ENCODE peak calls at places on chromosomes 13 and 19, in four cellular contexts. One of them, this sample, is unnamed. For H3K36me3, the result is how much of the 10 kb centered on the place peaks cover.

GRCh38 chr19:3466630-3467029 is 13.7 kb downstream of the SMIM24 start:
- DNase-seq in right lobe of liver: no peak
- DNase-seq in uterus: no peak
- DNase-seq in brain microvascular endothelial cell: no peak
- DNase-seq in this sample: no peak

GRCh38 chr13:44759222-44759721 is 183.1 kb upstream of the TSC22D1 start:
- DNase-seq in uterus: no peak
- DNase-seq in brain microvascular endothelial cell: no peak
- DNase-seq in right lobe of liver: no peak
- DNase-seq in this sample: no peak

GRCh38 chr13:99351772-99352171 is 44.6 kb upstream of the GPR183 start:
- DNase-seq in uterus: no peak
- DNase-seq in brain microvascular endothelial cell: no peak
- DNase-seq in right lobe of liver: no peak
- DNase-seq in this sample: no peak

GRCh38 chr19:13502231-13502630 is 4.0 kb downstream of the CACNA1A start:
- DNase-seq in uterus: no peak
- DNase-seq in brain microvascular endothelial cell: no peak
- DNase-seq in right lobe of liver: no peak
- DNase-seq in this sample: no peak

GRCh38 chr13:74979703-74980102 is 502.3 kb downstream of the TBC1D4 start:
- DNase-seq in brain microvascular endothelial cell: no peak
- DNase-seq in right lobe of liver: no peak
- DNase-seq in uterus: no peak
- DNase-seq in this sample: no peak

GRCh38 chr19:46076951-46077814 is 36.4 kb upstream of the IGFL4 start:
- DNase-seq in brain microvascular endothelial cell: peak
- DNase-seq in right lobe of liver: no peak
- DNase-seq in uterus: peak
- DNase-seq in this sample: no peak

GRCh38 chr19:3782903-3783302 is 3.3 kb downstream of the MATK start:
- DNase-seq in brain microvascular endothelial cell: no peak
- DNase-seq in uterus: no peak
- DNase-seq in right lobe of liver: no peak
- DNase-seq in this sample: no peak

GRCh38 chr19:34364830-34365462 is at the start of gene GPI:
- DNase-seq in uterus: peak
- DNase-seq in right lobe of liver: peak
- DNase-seq in brain microvascular endothelial cell: no peak
- DNase-seq in this sample: no peak

GRCh38 chr13:50991624-50992610 is 82.3 kb downstream of the RNASEH2B start:
- DNase-seq in right lobe of liver: no peak
- DNase-seq in brain microvascular endothelial cell: no peak
- DNase-seq in uterus: no peak
- DNase-seq in this sample: no peak

GRCh38 chr13:76223999-76224398 is 587.9 kb downstream of the LMO7 start:
- DNase-seq in brain microvascular endothelial cell: peak
- DNase-seq in uterus: no peak
- DNase-seq in right lobe of liver: no peak
- DNase-seq in this sample: no peak

GRCh38 chr19:12800873-12801465 is 631 bp downstream of the PRDX2 start:
- DNase-seq in brain microvascular endothelial cell: no peak
- DNase-seq in right lobe of liver: peak
- DNase-seq in uterus: no peak
- DNase-seq in this sample: no peak

GRCh38 chr13:113448885-113449692 is 4.2 kb downstream of the ADPRHL1 start:
- DNase-seq in brain microvascular endothelial cell: no peak
- DNase-seq in right lobe of liver: no peak
- DNase-seq in uterus: peak
- DNase-seq in this sample: no peak

GRCh38 chr13:49629947-49630346 is 1.6 kb downstream of the ARL11 start:
- DNase-seq in brain microvascular endothelial cell: no peak
- DNase-seq in right lobe of liver: no peak
- DNase-seq in uterus: no peak
- DNase-seq in this sample: no peak

GRCh38 chr19:24073807-24074206 is 13.2 kb upstream of the ZNF254 start:
- DNase-seq in uterus: no peak
- DNase-seq in right lobe of liver: no peak
- DNase-seq in brain microvascular endothelial cell: no peak
- DNase-seq in this sample: no peak

GRCh38 chr13:113458218-113459065 is 5.2 kb upstream of the ADPRHL1 start:
- DNase-seq in brain microvascular endothelial cell: peak
- DNase-seq in right lobe of liver: no peak
- DNase-seq in uterus: no peak
- DNase-seq in this sample: no peak

GRCh38 chr13:66139250-66139649 is 1090.9 kb downstream of the PCDH9 start:
- DNase-seq in brain microvascular endothelial cell: no peak
- DNase-seq in right lobe of liver: no peak
- DNase-seq in uterus: no peak
- DNase-seq in this sample: no peak

GRCh38 chr19:57314146-57314545 is 6.1 kb upstream of the ZNF543 start:
- DNase-seq in uterus: no peak
- DNase-seq in right lobe of liver: no peak
- DNase-seq in brain microvascular endothelial cell: no peak
- DNase-seq in this sample: no peak

GRCh38 chr13:77425705-77426104 is 98.8 kb upstream of the MYCBP2 start:
- DNase-seq in right lobe of liver: no peak
- DNase-seq in uterus: no peak
- DNase-seq in brain microvascular endothelial cell: no peak
- DNase-seq in this sample: no peak

GRCh38 chr13:34334984-34335661 is 517.2 kb downstream of the RFC3 start:
- DNase-seq in uterus: no peak
- DNase-seq in right lobe of liver: no peak
- DNase-seq in brain microvascular endothelial cell: no peak
- DNase-seq in this sample: no peak

GRCh38 chr19:6536138-6536671 is 5.4 kb downstream of the TNFSF9 start:
- DNase-seq in right lobe of liver: no peak
- DNase-seq in brain microvascular endothelial cell: peak
- DNase-seq in uterus: peak
- DNase-seq in this sample: no peak

GRCh38 chr13:102122147-102122546 is 279.7 kb downstream of the FGF14 start:
- DNase-seq in uterus: no peak
- DNase-seq in brain microvascular endothelial cell: no peak
- DNase-seq in right lobe of liver: no peak
- DNase-seq in this sample: no peak

GRCh38 chr13:27599845-27600553 is 20.3 kb downstream of the LNX2 start:
- DNase-seq in right lobe of liver: no peak
- DNase-seq in brain microvascular endothelial cell: peak
- DNase-seq in uterus: no peak
- DNase-seq in this sample: peak

GRCh38 chr13:110018009-110018408 is 231.6 kb upstream of the IRS2 start:
- DNase-seq in uterus: no peak
- DNase-seq in right lobe of liver: no peak
- DNase-seq in brain microvascular endothelial cell: no peak
- DNase-seq in this sample: no peak

GRCh38 chr13:32309812-32310706 is 5.1 kb downstream of the ZAR1L start:
- DNase-seq in uterus: peak
- DNase-seq in brain microvascular endothelial cell: peak
- DNase-seq in right lobe of liver: no peak
- DNase-seq in this sample: no peak

GRCh38 chr19:30068528-30069395 is 126.7 kb downstream of the URI1 start:
- DNase-seq in brain microvascular endothelial cell: no peak
- DNase-seq in uterus: no peak
- DNase-seq in right lobe of liver: no peak
- DNase-seq in this sample: no peak

GRCh38 chr19:14686411-14686810 is 3.4 kb upstream of the ZNF333 start:
- DNase-seq in right lobe of liver: no peak
- DNase-seq in brain microvascular endothelial cell: no peak
- DNase-seq in uterus: no peak
- DNase-seq in this sample: no peak

GRCh38 chr13:20174656-20175405 is 14.0 kb upstream of the GJA3 start:
- DNase-seq in brain microvascular endothelial cell: peak
- DNase-seq in uterus: peak
- DNase-seq in right lobe of liver: no peak
- DNase-seq in this sample: peak

GRCh38 chr13:47484564-47484963 is 516.5 kb downstream of the SUCLA2 start:
- DNase-seq in right lobe of liver: no peak
- DNase-seq in brain microvascular endothelial cell: peak
- DNase-seq in uterus: no peak
- DNase-seq in this sample: no peak

GRCh38 chr13:24460256-24460655 is 52.3 kb downstream of the PARP4 start:
- DNase-seq in right lobe of liver: no peak
- DNase-seq in uterus: no peak
- DNase-seq in brain microvascular endothelial cell: no peak
- DNase-seq in this sample: no peak

GRCh38 chr13:24459234-24459633 is 53.3 kb downstream of the PARP4 start:
- DNase-seq in brain microvascular endothelial cell: peak
- DNase-seq in right lobe of liver: no peak
- DNase-seq in uterus: no peak
- DNase-seq in this sample: no peak

GRCh38 chr13:24458736-24459135 is 53.8 kb downstream of the PARP4 start:
- DNase-seq in right lobe of liver: no peak
- DNase-seq in brain microvascular endothelial cell: peak
- DNase-seq in uterus: no peak
- DNase-seq in this sample: no peak

GRCh38 chr13:24454100-24454499 is 58.5 kb downstream of the PARP4 start:
- DNase-seq in brain microvascular endothelial cell: no peak
- DNase-seq in right lobe of liver: no peak
- DNase-seq in uterus: no peak
- DNase-seq in this sample: no peak

DNA sequence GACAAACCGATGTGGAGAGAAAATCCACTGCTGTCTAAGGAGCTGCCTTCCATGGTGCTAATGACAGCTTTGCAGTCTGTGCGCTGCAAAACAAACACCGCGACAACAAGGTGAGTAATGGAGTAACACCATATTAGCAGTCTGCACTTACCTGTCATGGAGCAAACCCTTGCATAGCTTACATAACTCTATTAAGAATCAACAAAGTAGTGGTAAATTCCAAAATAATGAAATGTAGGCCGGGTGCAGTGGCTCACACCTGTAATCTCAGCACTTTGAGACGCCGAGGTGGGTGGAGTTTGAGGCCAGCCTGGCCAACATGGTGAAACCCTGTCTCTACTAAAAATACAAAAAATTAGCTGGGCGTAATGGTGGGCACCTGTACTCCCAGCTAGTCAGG is 56.2 kb downstream of the PARP4 start:
- DNase-seq in right lobe of liver: no peak
- DNase-seq in uterus: no peak
- DNase-seq in brain microvascular endothelial cell: no peak
- DNase-seq in this sample: no peak
- H3K36me3 ChIP-seq in right lobe of liver: half or more
- H3K36me3 ChIP-seq in uterus: under half
- H3K36me3 ChIP-seq in brain microvascular endothelial cell: under half
- H3K36me3 ChIP-seq in this sample: under half

DNA sequence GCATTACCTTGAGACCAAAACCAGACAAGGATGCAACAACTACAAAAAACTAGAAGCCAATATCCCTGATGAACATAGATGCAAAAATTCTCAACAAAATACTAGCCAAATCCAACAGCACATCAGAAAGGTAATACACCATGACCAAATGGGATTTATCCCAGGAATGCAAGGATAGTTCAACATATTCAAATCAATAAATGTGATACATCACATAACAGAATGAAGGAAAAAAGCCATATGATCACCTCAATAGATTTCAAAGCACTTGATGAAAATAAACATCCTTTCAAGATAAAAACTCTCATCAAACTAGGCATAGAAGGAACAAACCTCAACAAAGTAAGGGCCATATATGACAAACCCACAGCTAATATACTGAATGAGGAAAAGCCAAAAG is 10.2 kb upstream of the ZNF546 start:
- DNase-seq in right lobe of liver: no peak
- DNase-seq in brain microvascular endothelial cell: no peak
- DNase-seq in uterus: no peak
- DNase-seq in this sample: no peak
- TF ChIP-seq CTCF in right lobe of liver: no peak
- TF ChIP-seq CTCF in brain microvascular endothelial cell: no peak
- TF ChIP-seq CTCF in uterus: no peak
- TF ChIP-seq CTCF in this sample: no peak

GRCh38 chr19:16886305-16886880 is 2.4 kb upstream of the F2RL3 start:
- DNase-seq in uterus: peak
- DNase-seq in brain microvascular endothelial cell: peak
- DNase-seq in right lobe of liver: peak
- DNase-seq in this sample: no peak
- H3K4me3 ChIP-seq in uterus: no peak
- H3K4me3 ChIP-seq in brain microvascular endothelial cell: no peak
- H3K4me3 ChIP-seq in right lobe of liver: no peak
- H3K4me3 ChIP-seq in this sample: no peak

GRCh38 chr19:2245273-2245672 is 3.9 kb upstream of the AMH start:
- DNase-seq in uterus: no peak
- DNase-seq in brain microvascular endothelial cell: no peak
- DNase-seq in right lobe of liver: no peak
- DNase-seq in this sample: no peak
- H3K36me3 ChIP-seq in uterus: under half
- H3K36me3 ChIP-seq in brain microvascular endothelial cell: half or more
- H3K36me3 ChIP-seq in right lobe of liver: under half
- H3K36me3 ChIP-seq in this sample: under half

GRCh38 chr19:52659013-52659412 is 20.9 kb upstream of the ZNF83 start:
- DNase-seq in uterus: no peak
- DNase-seq in brain microvascular endothelial cell: no peak
- DNase-seq in right lobe of liver: no peak
- DNase-seq in this sample: no peak

GRCh38 chr19:52653161-52653560 is 15.0 kb upstream of the ZNF83 start:
- DNase-seq in brain microvascular endothelial cell: no peak
- DNase-seq in uterus: no peak
- DNase-seq in right lobe of liver: no peak
- DNase-seq in this sample: no peak

GRCh38 chr19:52662631-52663030 is 24.5 kb upstream of the ZNF83 start:
- DNase-seq in brain microvascular endothelial cell: no peak
- DNase-seq in uterus: no peak
- DNase-seq in right lobe of liver: no peak
- DNase-seq in this sample: no peak

GRCh38 chr19:52660981-52661380 is 22.8 kb upstream of the ZNF83 start:
- DNase-seq in uterus: no peak
- DNase-seq in brain microvascular endothelial cell: no peak
- DNase-seq in right lobe of liver: no peak
- DNase-seq in this sample: no peak

DNA sequence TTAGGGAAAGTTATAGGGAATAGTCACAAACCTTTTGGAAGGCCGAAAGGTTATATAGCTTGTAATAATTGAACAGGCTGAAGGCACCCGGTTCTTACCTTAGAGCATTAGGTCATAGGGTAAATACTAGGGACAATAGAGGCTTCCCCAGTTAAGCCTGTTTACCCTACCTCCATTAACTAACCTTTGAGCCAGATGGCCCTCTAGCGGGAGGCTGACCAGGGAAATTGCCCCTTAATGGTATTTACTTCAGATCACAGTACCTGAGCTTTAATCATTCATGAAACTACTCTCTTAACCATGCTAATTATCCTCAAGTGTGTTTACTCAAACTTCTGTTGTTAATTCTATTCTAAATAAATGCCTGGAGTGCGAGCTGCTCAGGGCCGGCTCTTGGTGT is 20.4 kb upstream of the ZNF83 start:
- DNase-seq in uterus: no peak
- DNase-seq in right lobe of liver: no peak
- DNase-seq in brain microvascular endothelial cell: no peak
- DNase-seq in this sample: no peak
- TF ChIP-seq CTCF in uterus: no peak
- TF ChIP-seq CTCF in right lobe of liver: no peak
- TF ChIP-seq CTCF in brain microvascular endothelial cell: no peak
- TF ChIP-seq CTCF in this sample: no peak

GRCh38 chr19:49071860-49072547 is 495 bp downstream of the KCNA7 start:
- DNase-seq in brain microvascular endothelial cell: no peak
- DNase-seq in right lobe of liver: no peak
- DNase-seq in uterus: no peak
- DNase-seq in this sample: no peak
- H3K4me3 ChIP-seq in brain microvascular endothelial cell: no peak
- H3K4me3 ChIP-seq in right lobe of liver: no peak
- H3K4me3 ChIP-seq in uterus: no peak
- H3K4me3 ChIP-seq in this sample: no peak